ENCODE peak calls at places on chromosomes 2 and 18, in six cellular contexts. K, V, I, L, A and C are unnamed samples. For H3K4me1, the result is how much of the 10 kb centered on the place peaks cover.

GRCh38 chr2:195312662-195313061 is 344.4 kb upstream of the SLC39A10 start:
- DNase-seq in K (peak), V (no peak), I (no peak), L (no peak), A (no peak), C (no peak)

GRCh38 chr2:173991857-173992588 is 26.9 kb upstream of the SP3 start:
- DNase-seq in K (peak), V (no peak), I (peak), L (no peak), A (no peak), C (no peak)

GRCh38 chr18:76169733-76170132 is 325.3 kb downstream of the ZNF516 start:
- DNase-seq in K (no peak), V (no peak), I (no peak), L (no peak), A (no peak), C (no peak)

GRCh38 chr18:11047817-11048216 is 101.6 kb downstream of the PIEZO2 start:
- DNase-seq in K (no peak), V (no peak), I (no peak), L (no peak), A (no peak), C (no peak)

GRCh38 chr2:130819915-130820861 is 16.5 kb upstream of the ARHGEF4 start:
- DNase-seq in K (no peak), V (no peak), I (no peak), L (no peak), A (peak), C (no peak)

GRCh38 chr2:56313541-56313940 is 129.8 kb downstream of the CCDC85A start:
- DNase-seq in K (no peak), V (no peak), I (no peak), L (no peak), A (no peak), C (peak)

GRCh38 chr2:98501223-98501622 is 56.6 kb downstream of the INPP4A start:
- DNase-seq in K (no peak), V (no peak), I (no peak), L (no peak), A (no peak), C (peak)

GRCh38 chr18:64809801-64810200 is 660.9 kb upstream of the LINC00305 start:
- DNase-seq in K (no peak), V (no peak), I (no peak), L (no peak), A (no peak), C (no peak)

GRCh38 chr2:85748948-85749875 is 4.6 kb upstream of the ATOH8 start:
- DNase-seq in K (no peak), V (no peak), I (peak), L (no peak), A (no peak), C (peak)

GRCh38 chr18:8238507-8238906 is 370.7 kb upstream of the RAB12 start:
- DNase-seq in K (no peak), V (no peak), I (no peak), L (no peak), A (no peak), C (no peak)

GRCh38 chr2:147553743-147554142 is 291.1 kb upstream of the ACVR2A start:
- DNase-seq in K (no peak), V (no peak), I (peak), L (no peak), A (no peak), C (no peak)

GRCh38 chr2:46351388-46352141 is 54.4 kb downstream of the EPAS1 start:
- DNase-seq in K (no peak), V (no peak), I (peak), L (no peak), A (no peak), C (peak)

GRCh38 chr2:112762276-112762675 is 2.1 kb downstream of the CKAP2L start:
- DNase-seq in K (no peak), V (no peak), I (no peak), L (no peak), A (no peak), C (no peak)

GRCh38 chr2:112768432-112768831 is 4.0 kb upstream of the CKAP2L start:
- DNase-seq in K (peak), V (no peak), I (no peak), L (no peak), A (no peak), C (no peak)

GRCh38 chr2:112767693-112768380 is 3.4 kb upstream of the CKAP2L start:
- DNase-seq in K (no peak), V (no peak), I (no peak), L (no peak), A (no peak), C (no peak)

GRCh38 chr2:112765251-112765650 is 842 bp upstream of the CKAP2L start:
- DNase-seq in K (no peak), V (no peak), I (no peak), L (no peak), A (no peak), C (no peak)

DNA sequence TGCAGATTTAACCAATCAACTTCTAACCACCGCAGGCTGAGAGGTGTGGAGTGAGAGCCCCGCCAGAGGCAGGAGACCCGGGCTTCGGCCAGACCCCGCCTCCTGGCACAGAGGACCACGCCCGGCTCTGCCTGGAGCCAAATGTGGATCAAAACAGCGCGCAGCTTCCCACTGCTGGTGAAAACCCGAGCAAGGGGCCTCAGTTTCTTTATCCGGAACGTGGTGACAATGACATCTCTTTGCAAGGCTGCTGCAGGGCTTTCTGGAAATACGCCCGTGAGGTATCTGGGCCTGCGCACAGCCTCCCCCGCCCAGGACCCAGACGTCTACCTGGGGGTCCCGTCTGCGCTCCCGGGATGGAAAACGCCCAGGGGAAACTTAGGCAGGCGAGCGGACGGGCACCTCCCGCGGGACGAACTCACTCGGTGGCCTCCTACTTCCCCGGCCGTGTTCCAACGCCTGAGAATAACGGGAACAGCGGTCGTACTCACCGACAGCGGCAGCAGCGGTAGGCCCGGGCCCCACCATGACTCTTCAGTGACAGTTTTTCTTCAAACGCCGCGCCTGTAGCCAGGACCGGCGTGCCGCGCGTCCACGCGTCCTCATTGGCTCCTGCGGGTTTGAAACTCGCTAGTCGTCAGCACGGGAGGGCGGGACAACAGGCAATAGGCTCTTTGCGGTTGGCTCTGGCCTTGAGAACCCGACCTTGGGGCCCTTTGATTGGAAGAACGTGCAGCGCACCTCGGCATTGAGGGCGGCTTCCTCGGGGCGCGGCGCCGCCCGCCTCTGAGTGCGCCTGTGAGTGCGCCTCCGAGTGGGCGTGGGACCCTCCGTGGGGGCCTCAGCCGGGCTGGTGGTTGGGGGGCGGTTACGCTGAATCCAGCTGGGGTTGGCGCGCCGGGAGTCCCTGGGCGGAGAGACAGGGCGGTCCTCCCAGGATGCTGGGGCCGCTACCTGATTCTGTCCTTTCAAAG is at the start of gene CKAP2L:
- DNase-seq in K (peak), V (peak), I (peak), L (peak), A (peak), C (peak)
- TF ChIP-seq POLR2A in K (peak), V (peak), I (no peak), L (no peak), A (no peak), C (no peak)

GRCh38 chr18:55301836-55302235 is 286.2 kb downstream of the TCF4 start:
- DNase-seq in K (no peak), V (no peak), I (no peak), L (no peak), A (no peak), C (no peak)

GRCh38 chr18:55302337-55302833 is 285.6 kb downstream of the TCF4 start:
- DNase-seq in K (peak), V (no peak), I (peak), L (no peak), A (no peak), C (no peak)

GRCh38 chr18:55296761-55297160 is 291.2 kb downstream of the TCF4 start:
- DNase-seq in K (no peak), V (no peak), I (no peak), L (no peak), A (no peak), C (no peak)

GRCh38 chr18:55301196-55301540 is 286.8 kb downstream of the TCF4 start:
- DNase-seq in K (peak), V (no peak), I (no peak), L (no peak), A (no peak), C (no peak)

DNA sequence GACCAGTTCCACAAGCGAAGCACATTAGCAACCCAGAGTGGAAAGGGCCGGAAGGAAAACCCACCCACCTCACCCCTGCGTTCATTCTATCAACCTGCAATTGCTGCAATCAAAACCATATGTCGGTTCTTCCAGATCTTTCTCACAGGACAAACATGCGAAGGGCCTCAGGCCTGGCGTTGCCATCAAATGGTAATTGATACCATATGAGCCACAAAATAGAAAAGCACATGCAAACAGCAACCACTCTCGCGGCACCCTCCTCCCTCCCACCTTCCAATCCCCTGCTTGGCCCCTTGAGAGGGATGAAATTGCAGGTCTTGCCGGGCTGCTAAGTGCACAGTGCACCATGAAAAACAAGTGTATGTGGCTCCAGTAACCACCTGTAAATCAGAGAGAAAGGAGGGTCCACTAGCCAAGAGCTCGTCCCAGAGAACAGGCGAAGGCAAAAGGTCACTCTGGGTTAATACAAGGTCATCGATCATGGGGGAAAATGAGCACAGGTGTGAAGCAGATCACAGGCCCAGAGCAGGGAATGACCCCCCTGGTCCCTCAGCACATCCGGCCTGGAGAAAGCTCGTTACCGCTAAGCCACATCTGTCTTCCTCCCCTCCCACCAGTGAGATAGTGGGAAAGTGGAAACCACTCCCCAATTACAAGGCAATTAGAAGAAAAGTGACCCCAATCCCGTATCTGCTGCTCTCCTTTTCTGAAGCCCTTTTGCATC is 287.4 kb downstream of the TCF4 start:
- DNase-seq in K (peak), V (no peak), I (no peak), L (no peak), A (no peak), C (no peak)
- H3K27ac ChIP-seq in K (no peak), V (no peak), I (peak), L (no peak), A (peak), C (no peak)

GRCh38 chr18:58894937-58895336 is 30.3 kb downstream of the ZNF532 start:
- DNase-seq in K (no peak), V (no peak), I (no peak), L (no peak), A (no peak), C (no peak)

GRCh38 chr18:58892536-58892935 is 27.9 kb downstream of the ZNF532 start:
- DNase-seq in K (no peak), V (no peak), I (no peak), L (no peak), A (no peak), C (no peak)

GRCh38 chr18:58895385-58895784 is 30.7 kb downstream of the ZNF532 start:
- DNase-seq in K (no peak), V (no peak), I (no peak), L (no peak), A (no peak), C (peak)

GRCh38 chr18:58893388-58894099 is 28.9 kb downstream of the ZNF532 start:
- DNase-seq in K (peak), V (peak), I (no peak), L (no peak), A (no peak), C (no peak)

GRCh38 chr18:58891753-58892152 is 27.1 kb downstream of the ZNF532 start:
- DNase-seq in K (no peak), V (no peak), I (no peak), L (no peak), A (no peak), C (no peak)
- H3K4me1 ChIP-seq in K (under half), V (under half), I (under half), L (under half), A (under half), C (under half)

DNA sequence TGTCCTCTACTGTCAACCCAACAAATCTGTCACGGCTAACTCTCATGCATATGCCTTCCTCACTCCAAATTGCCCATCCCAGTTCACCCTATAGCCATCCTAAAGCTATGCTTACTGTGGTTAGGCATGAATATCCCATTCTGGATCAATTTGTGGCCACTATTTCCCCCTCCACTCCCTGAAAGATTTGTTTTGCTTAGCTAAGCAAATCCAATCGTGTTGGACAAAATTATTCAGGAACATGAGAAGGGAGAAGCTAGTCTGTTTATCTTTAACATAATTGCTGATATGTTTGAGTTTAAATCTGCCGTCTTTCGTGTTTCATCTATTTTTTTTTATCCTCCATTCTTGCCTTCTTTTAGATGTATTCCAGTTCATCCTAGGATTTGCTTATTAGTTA is 43.6 kb downstream of the PPM1B start:
- DNase-seq in K (no peak), V (no peak), I (no peak), L (no peak), A (no peak), C (no peak)
- TF ChIP-seq POLR2A in K (no peak), V (no peak), I (no peak), L (no peak), A (no peak), C (no peak)